ENCODE peak calls at places on chromosomes 5 and 9, in five cellular contexts. W is neural progenitor cell, D is HCT116, I is H1, L is fibroblast of lung. K is an unnamed sample.

GRCh38 chr5:93990504-93991085 is 249.2 kb upstream of the POU5F2 start:
- DNase-seq in I (no peak), D (no peak), W (peak), L (no peak), K (no peak)

GRCh38 chr5:175879743-175880142 is 8.4 kb downstream of the CPLX2 start:
- DNase-seq in D (no peak), W (no peak), I (no peak), L (no peak), K (no peak)

GRCh38 chr5:68087866-68088265 is 127.7 kb upstream of the PIK3R1 start:
- DNase-seq in W (no peak), I (no peak), D (no peak), L (peak), K (no peak)

GRCh38 chr5:35856186-35857003 is at the start of gene IL7R:
- DNase-seq in W (no peak), L (peak), D (no peak), I (no peak), K (peak)

GRCh38 chr9:4237748-4238511 is 61.9 kb downstream of the GLIS3 start:
- DNase-seq in D (no peak), I (no peak), W (peak), L (peak), K (no peak)

GRCh38 chr9:121738969-121739368 is 87.5 kb downstream of the DAB2IP start:
- DNase-seq in L (peak), I (no peak), D (no peak), W (no peak), K (no peak)

GRCh38 chr5:142611154-142611553 is 74.7 kb downstream of the FGF1 start:
- DNase-seq in W (peak), I (peak), L (peak), D (peak), K (peak)

GRCh38 chr9:124392855-124393460 is 22.3 kb downstream of the PSMB7 start:
- DNase-seq in I (no peak), L (peak), W (peak), D (peak), K (peak)

GRCh38 chr5:75668348-75668895 is 48.8 kb downstream of the POC5 start:
- DNase-seq in D (no peak), L (peak), W (no peak), I (no peak), K (no peak)

GRCh38 chr5:148179234-148179824 is 11.0 kb downstream of the SPINK14 start:
- DNase-seq in I (no peak), L (peak), D (peak), W (peak), K (peak)

GRCh38 chr5:154479944-154480750 is 2.1 kb upstream of the HAND1 start:
- DNase-seq in L (no peak), D (no peak), W (peak), I (peak), K (no peak)
- TF ChIP-seq EZH2 in L (peak), D (no peak), W (peak), I (peak), K (peak)

GRCh38 chr9:109919736-109920408 is 139.9 kb downstream of the PALM2AKAP2 start:
- DNase-seq in W (no peak), I (no peak), D (no peak), L (no peak), K (no peak)
- H3K9ac ChIP-seq in W (no peak), I (no peak), D (no peak), L (no peak), K (no peak)

GRCh38 chr5:140631831-140632365 is 1.1 kb downstream of the CD14 start:
- DNase-seq in L (no peak), D (no peak), I (no peak), W (no peak), K (no peak)

GRCh38 chr5:140631063-140631462 is 1.9 kb downstream of the CD14 start:
- DNase-seq in I (no peak), L (no peak), D (no peak), W (no peak), K (no peak)

GRCh38 chr5:140632366-140633080 is 452 bp downstream of the CD14 start:
- DNase-seq in D (no peak), I (no peak), L (peak), W (no peak), K (peak)

GRCh38 chr5:140634103-140634502 is 1.1 kb upstream of the CD14 start:
- DNase-seq in L (no peak), I (no peak), W (no peak), D (no peak), K (no peak)

GRCh38 chr5:140633081-140633471 is at the start of gene CD14:
- DNase-seq in L (no peak), I (no peak), D (no peak), W (no peak), K (peak)
- TF ChIP-seq EZH2 in L (no peak), I (no peak), D (no peak), W (no peak), K (no peak)

DNA sequence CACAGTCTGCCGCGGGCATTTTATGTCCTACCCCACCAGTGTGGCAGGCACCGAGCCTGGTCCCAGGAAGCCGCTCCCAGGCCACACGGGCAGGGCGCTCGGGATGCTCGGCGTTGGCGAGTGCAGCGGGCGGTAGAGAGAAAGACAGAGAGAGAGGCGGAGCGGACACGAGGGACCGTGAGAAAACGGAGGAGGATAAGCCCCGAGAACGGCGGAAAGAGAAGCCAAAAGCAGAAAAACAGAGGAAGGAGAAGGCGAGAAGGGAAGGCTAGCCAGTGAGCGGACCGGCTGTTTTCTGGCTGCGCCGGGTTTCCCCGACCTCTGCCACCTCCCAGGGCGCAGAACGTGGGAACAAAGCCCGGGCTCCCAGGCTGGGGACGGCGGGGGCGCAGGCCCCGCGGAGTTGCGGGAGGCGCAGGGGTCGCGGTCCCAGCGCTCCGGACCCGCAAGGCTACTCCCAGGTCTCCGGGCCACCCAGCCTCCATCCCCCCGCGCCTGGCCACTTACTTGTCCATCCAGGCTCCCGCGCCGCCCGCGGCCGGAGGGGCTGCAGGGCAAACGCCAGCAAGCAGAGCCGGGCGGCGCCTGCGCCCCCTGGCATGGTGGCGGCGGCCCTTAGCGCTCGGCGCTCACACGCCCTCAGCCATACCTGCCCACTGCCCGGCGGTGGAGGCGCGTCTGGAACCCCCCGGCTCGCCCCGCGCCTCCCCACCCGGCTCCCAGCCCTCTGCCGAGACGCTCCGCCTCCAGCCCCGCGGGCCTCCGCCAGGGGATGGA is at the start of gene ADAM19:
- DNase-seq in I (peak), D (no peak), L (peak), W (peak), K (peak)
- H3K9ac ChIP-seq in I (peak), D (peak), L (peak), W (no peak), K (peak)

GRCh38 chr9:135989722-135990467 is 28.7 kb upstream of the UBAC1 start:
- DNase-seq in D (no peak), W (peak), I (no peak), L (no peak), K (no peak)
- TF ChIP-seq EZH2 in D (no peak), W (no peak), I (no peak), L (no peak), K (no peak)

DNA sequence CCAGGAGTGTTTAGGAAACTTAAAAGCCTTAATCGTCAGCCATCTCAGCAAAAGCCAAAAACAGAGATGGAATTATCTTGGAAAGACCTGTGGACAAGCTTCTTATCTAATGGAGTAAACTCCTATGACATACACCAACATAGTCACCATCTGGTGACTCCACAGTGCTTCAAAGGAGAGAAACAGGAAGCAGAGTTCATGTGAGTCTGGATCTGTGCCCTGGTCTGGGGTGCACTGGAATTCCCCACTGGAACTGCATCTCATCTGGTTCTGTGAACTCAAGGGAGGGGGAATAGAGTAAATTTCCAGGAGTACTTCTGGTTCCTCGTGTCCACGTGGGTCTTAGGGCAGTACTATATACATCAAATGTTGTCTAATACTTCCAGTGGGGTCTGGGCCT is 36.3 kb upstream of the KCNN2 start:
- DNase-seq in I (no peak), L (peak), W (no peak), D (no peak), K (peak)
- H3K9ac ChIP-seq in I (no peak), L (no peak), W (no peak), D (no peak), K (no peak)

GRCh38 chr5:170638454-170639220 is 134.8 kb downstream of the KCNIP1 start:
- DNase-seq in I (peak), L (peak), D (peak), W (peak), K (peak)
- TF ChIP-seq EZH2 in I (no peak), L (no peak), D (no peak), W (no peak), K (no peak)

K was measured in mammary epithelial cell.